ENCODE peak calls at places on chromosomes 3 and 15, in nine cellular contexts. K is stomach; E is H9; Q is stimulated activated CD4-positive, alpha-beta T cell treated with anti-CD3 and anti-CD28 coated beads, Interleukin-4, amount 100 ng/mL, for 4 hours; L is sciatic nerve; S is foreskin melanocyte; H is aorta; J is RPMI8226; D is RKO. W is an unnamed sample.

GRCh38 chr3:178079966-178080365 is 456.3 kb upstream of the KCNMB2 start:
- DNase-seq in J (no peak), H (no peak), K (no peak), E (no peak), L (no peak), D (no peak), S (no peak), Q (no peak), W (no peak)

GRCh38 chr15:80386151-80386550 is 18.0 kb upstream of the ARNT2 start:
- DNase-seq in H (no peak), Q (no peak), L (no peak), K (no peak), S (no peak), E (no peak), J (no peak), D (no peak), W (no peak)

GRCh38 chr15:39801641-39802309 is 19.1 kb upstream of the FSIP1 start:
- DNase-seq in J (peak; percentile 47), H (no peak), L (no peak), E (peak; percentile 57), K (peak; percentile 50), Q (no peak), S (no peak), D (peak; percentile 24), W (no peak)

GRCh38 chr3:58532794-58533220 is 4.2 kb downstream of the ACOX2 start:
- DNase-seq in L (peak; percentile 86), K (peak; percentile 78), S (peak; percentile 57), H (peak; percentile 87), J (peak; percentile 79), Q (peak; percentile 87), D (peak; percentile 64), E (peak; percentile 77), W (no peak)

GRCh38 chr3:44478055-44478468 is 592 bp upstream of the ZNF445 start:
- DNase-seq in S (no peak), D (no peak), Q (no peak), H (no peak), K (no peak), J (no peak), E (no peak), L (no peak), W (no peak)

GRCh38 chr15:26260517-26261133 is 397.5 kb upstream of the ATP10A start:
- DNase-seq in K (no peak), D (peak; percentile 44), E (peak; percentile 82), J (peak; percentile 54), H (no peak), Q (no peak), L (no peak), S (peak; percentile 33), W (no peak)

GRCh38 chr3:124565013-124565412 is 165.2 kb upstream of the UMPS start:
- DNase-seq in H (peak; percentile 76), Q (peak; percentile 14), K (peak; percentile 83), E (peak; percentile 81), D (peak; percentile 67), J (peak; percentile 65), S (peak; percentile 51), L (peak; percentile 82), W (peak; percentile 78)

GRCh38 chr3:40201770-40202169 is 107.7 kb upstream of the EIF1B start:
- DNase-seq in D (peak; percentile 4), S (no peak), E (no peak), H (no peak), J (no peak), K (no peak), L (no peak), Q (no peak), W (no peak)

GRCh38 chr3:195033531-195034091 is 237.3 kb downstream of the XXYLT1 start:
- DNase-seq in S (no peak), E (no peak), K (peak; percentile 80), D (no peak), L (peak; percentile 34), Q (no peak), H (no peak), J (peak; percentile 73), W (no peak)

GRCh38 chr3:190018460-190018859 is 102.2 kb downstream of the P3H2 start:
- DNase-seq in Q (no peak), H (no peak), S (no peak), D (no peak), K (no peak), L (no peak), E (no peak), J (no peak), W (no peak)

GRCh38 chr3:170137971-170138370 is 43.6 kb downstream of the PHC3 start:
- DNase-seq in K (no peak), Q (no peak), J (no peak), H (no peak), S (no peak), L (no peak), D (no peak), E (no peak), W (no peak)

GRCh38 chr3:144142151-144142855 is 170.7 kb downstream of the DIPK2A start:
- DNase-seq in K (no peak), E (no peak), L (no peak), J (no peak), H (no peak), D (no peak), Q (no peak), S (no peak), W (no peak)

GRCh38 chr3:123113889-123114450 is 47.1 kb downstream of the PDIA5 start:
- DNase-seq in E (no peak), D (no peak), S (no peak), H (peak; percentile 36), J (no peak), Q (no peak), K (no peak), L (no peak), W (no peak)

GRCh38 chr15:51634591-51635198 is 12.1 kb upstream of the DMXL2 start:
- DNase-seq in S (no peak), L (no peak), E (no peak), Q (no peak), D (no peak), H (no peak), J (no peak), K (no peak), W (no peak)

GRCh38 chr3:81416812-81417211 is 344.6 kb downstream of the GBE1 start:
- DNase-seq in E (no peak), L (no peak), J (no peak), K (no peak), H (no peak), D (no peak), S (no peak), Q (no peak), W (no peak)

GRCh38 chr3:71067977-71068376 is 515.6 kb downstream of the FOXP1 start:
- DNase-seq in L (no peak), J (no peak), E (no peak), D (no peak), S (no peak), K (no peak), Q (no peak), H (no peak), W (no peak)

GRCh38 chr15:31925541-31925940 is 104.8 kb upstream of the CHRNA7 start:
- DNase-seq in L (no peak), E (no peak), S (no peak), D (no peak), Q (no peak), J (no peak), K (no peak), H (no peak), W (no peak)

GRCh38 chr3:64209866-64210609 is 15.2 kb downstream of the PRICKLE2 start:
- DNase-seq in L (peak; percentile 77), K (peak; percentile 27), H (peak; percentile 92), E (no peak), Q (no peak), S (no peak), J (no peak), D (no peak), W (no peak)

GRCh38 chr15:82548700-82549099 is 8.4 kb upstream of the RPS17 start:
- DNase-seq in S (no peak), D (no peak), L (no peak), Q (no peak), H (no peak), E (no peak), K (no peak), J (no peak), W (no peak)

GRCh38 chr3:18351069-18351628 is 74.0 kb downstream of the SATB1 start:
- DNase-seq in K (no peak), E (peak; percentile 31), L (no peak), J (no peak), H (peak; percentile 32), S (no peak), Q (no peak), D (no peak), W (no peak)

GRCh38 chr15:42090375-42090774 is 4.0 kb downstream of the PLA2G4D start:
- DNase-seq in H (no peak), E (no peak), Q (no peak), J (no peak), S (no peak), K (peak; percentile 24), L (no peak), D (no peak), W (no peak)

GRCh38 chr3:14319654-14320182 is 82.7 kb upstream of the SLC6A6 start:
- DNase-seq in Q (no peak), H (no peak), S (peak; percentile 82), J (peak; percentile 76), K (peak; percentile 67), L (no peak), D (peak; percentile 83), E (peak; percentile 92), W (no peak)

GRCh38 chr3:142628806-142629205 is 32.6 kb downstream of the PLS1 start:
- DNase-seq in L (no peak), Q (no peak), H (no peak), D (no peak), K (no peak), E (no peak), J (no peak), S (no peak), W (no peak)

GRCh38 chr15:34759347-34759746 is 4.5 kb upstream of the GJD2 start:
- DNase-seq in E (no peak), L (no peak), H (no peak), S (no peak), K (no peak), D (no peak), J (no peak), Q (no peak), W (no peak)

GRCh38 chr15:77581896-77582569 is 50.7 kb downstream of the LINGO1 start:
- DNase-seq in K (no peak), L (no peak), H (no peak), Q (no peak), J (no peak), S (no peak), E (no peak), D (no peak), W (no peak)

GRCh38 chr3:45972534-45973402 is 22.9 kb downstream of the FYCO1 start:
- DNase-seq in K (no peak), D (peak; percentile 13), E (no peak), Q (no peak), J (peak; percentile 80), S (no peak), L (no peak), H (no peak), W (no peak)

GRCh38 chr15:64893481-64894394 is 18.0 kb upstream of the ANKDD1A start:
- DNase-seq in L (peak; percentile 94), J (peak; percentile 100), K (peak; percentile 91), Q (peak; percentile 97), D (no peak), H (peak; percentile 96), S (peak; percentile 41), E (peak; percentile 99), W (no peak)